ENCODE peak calls at places on chromosome 19, in five cellular contexts. L, Q, M, D and S are unnamed samples.

GRCh38 chr19:6238643-6239281 is 41.0 kb downstream of the MLLT1 start:
- DNase-seq in Q (no peak), D (no peak), M (no peak), L (no peak), S (no peak)

GRCh38 chr19:43672061-43672679 is 2.2 kb upstream of the PLAUR start:
- DNase-seq in M (no peak), L (no peak), D (no peak), Q (no peak), S (no peak)

GRCh38 chr19:17560205-17560595 is 4.8 kb downstream of the COLGALT1 start:
- DNase-seq in L (no peak), M (no peak), Q (no peak), D (no peak), S (no peak)

GRCh38 chr19:42076375-42076944 is 494 bp downstream of the ZNF574 start:
- DNase-seq in D (no peak), Q (no peak), L (no peak), M (no peak), S (no peak)

GRCh38 chr19:10238172-10238783 is 7.1 kb upstream of the S1PR2 start:
- DNase-seq in Q (no peak), D (no peak), L (peak; percentile 83), M (no peak), S (no peak)

GRCh38 chr19:10230904-10231623 is at the start of gene S1PR2:
- DNase-seq in D (no peak), M (no peak), Q (peak; percentile 93), L (peak; percentile 36), S (peak; percentile 49)

GRCh38 chr19:3625996-3626472 is 556 bp downstream of the CACTIN start:
- DNase-seq in D (no peak), Q (no peak), M (no peak), L (no peak), S (no peak)

GRCh38 chr19:39419003-39419402 is 6.5 kb downstream of the PLEKHG2 start:
- DNase-seq in D (no peak), Q (no peak), M (no peak), L (no peak), S (no peak)

GRCh38 chr19:6272913-6273600 is 6.7 kb downstream of the MLLT1 start:
- DNase-seq in D (no peak), Q (no peak), L (no peak), M (no peak), S (no peak)

GRCh38 chr19:10328558-10329429 is 4.5 kb downstream of the RAVER1 start:
- DNase-seq in L (no peak), D (no peak), Q (no peak), M (no peak), S (no peak)

GRCh38 chr19:51196181-51196580 is 28.7 kb upstream of the CD33 start:
- DNase-seq in D (no peak), Q (no peak), M (no peak), L (no peak), S (no peak)

GRCh38 chr19:38634757-38635482 is 12.5 kb upstream of the ACTN4 start:
- DNase-seq in Q (peak; percentile 76), D (no peak), L (no peak), M (peak; percentile 32), S (no peak)

GRCh38 chr19:55305983-55306562 is 19.1 kb downstream of the TMEM150B start:
- DNase-seq in L (no peak), M (no peak), Q (no peak), D (no peak), S (no peak)
- TF ChIP-seq SRF in L (no peak), M (no peak), Q (no peak), D (no peak), S (no peak)

GRCh38 chr19:33395561-33396550 is 22.3 kb downstream of the CEBPG start:
- DNase-seq in L (no peak), M (no peak), Q (no peak), D (no peak), S (no peak)

GRCh38 chr19:33397536-33398360 is 24.2 kb downstream of the CEBPG start:
- DNase-seq in D (no peak), Q (peak; percentile 65), L (peak; percentile 50), M (no peak), S (no peak)

GRCh38 chr19:33394723-33395560 is 21.4 kb downstream of the CEBPG start:
- DNase-seq in Q (no peak), M (no peak), D (no peak), L (no peak), S (no peak)

GRCh38 chr19:33398361-33399060 is 25.0 kb downstream of the CEBPG start:
- DNase-seq in L (no peak), Q (no peak), M (no peak), D (no peak), S (no peak)

GRCh38 chr19:33396701-33397535 is 23.4 kb downstream of the CEBPG start:
- DNase-seq in M (no peak), Q (no peak), D (no peak), L (peak; percentile 95), S (no peak)
- TF ChIP-seq SRF in M (no peak), Q (no peak), D (no peak), L (peak; percentile 16), S (no peak)

DNA sequence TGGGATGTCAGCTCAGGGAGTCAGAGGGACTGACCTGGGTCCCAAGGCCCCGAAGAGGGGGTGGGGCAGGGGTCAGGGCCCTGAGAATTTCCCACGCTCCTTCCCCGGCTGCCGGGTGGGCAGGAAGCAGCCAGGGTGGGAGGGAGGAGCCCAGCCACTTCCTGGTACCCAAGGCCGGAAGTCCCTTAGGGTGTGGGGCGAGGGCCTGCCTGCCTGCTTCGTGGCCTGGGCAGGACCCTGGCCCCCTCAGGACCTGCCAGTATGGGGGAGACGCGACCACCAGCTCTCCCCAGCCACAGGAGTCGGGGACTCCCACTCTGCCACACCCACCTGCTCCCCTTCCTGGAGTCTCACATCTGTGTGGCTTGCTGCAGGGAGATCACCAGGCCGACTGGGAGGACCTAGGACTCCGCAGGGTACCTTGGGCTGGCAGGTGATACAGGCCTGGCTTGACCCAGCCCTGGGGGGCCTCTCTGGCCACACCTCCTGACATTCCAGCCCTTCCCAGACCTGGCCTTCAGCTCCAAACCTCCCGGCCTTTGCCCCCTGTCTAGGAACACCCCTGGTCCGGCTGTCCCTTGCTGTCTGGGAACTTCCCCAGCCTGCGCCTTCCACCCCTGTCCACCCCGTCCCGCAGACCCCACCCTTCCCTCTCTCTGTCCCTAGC is 9.8 kb upstream of the CIRBP start:
- DNase-seq in L (peak; percentile 86), M (peak; percentile 73), D (no peak), Q (no peak), S (no peak)
- TF ChIP-seq SRF in L (no peak), M (no peak), D (no peak), Q (no peak), S (no peak)

GRCh38 chr19:13301627-13302334 is 151.6 kb downstream of the IER2 start:
- DNase-seq in M (no peak), Q (no peak), D (no peak), L (no peak), S (no peak)

GRCh38 chr19:13299838-13300237 is 149.6 kb downstream of the IER2 start:
- DNase-seq in D (no peak), L (no peak), M (no peak), Q (no peak), S (no peak)

GRCh38 chr19:13302521-13303270 is 152.5 kb downstream of the IER2 start:
- DNase-seq in M (no peak), D (no peak), L (no peak), Q (no peak), S (no peak)

GRCh38 chr19:13298565-13299481 is 148.6 kb downstream of the IER2 start:
- DNase-seq in M (no peak), L (no peak), D (no peak), Q (peak; percentile 67), S (no peak)

DNA sequence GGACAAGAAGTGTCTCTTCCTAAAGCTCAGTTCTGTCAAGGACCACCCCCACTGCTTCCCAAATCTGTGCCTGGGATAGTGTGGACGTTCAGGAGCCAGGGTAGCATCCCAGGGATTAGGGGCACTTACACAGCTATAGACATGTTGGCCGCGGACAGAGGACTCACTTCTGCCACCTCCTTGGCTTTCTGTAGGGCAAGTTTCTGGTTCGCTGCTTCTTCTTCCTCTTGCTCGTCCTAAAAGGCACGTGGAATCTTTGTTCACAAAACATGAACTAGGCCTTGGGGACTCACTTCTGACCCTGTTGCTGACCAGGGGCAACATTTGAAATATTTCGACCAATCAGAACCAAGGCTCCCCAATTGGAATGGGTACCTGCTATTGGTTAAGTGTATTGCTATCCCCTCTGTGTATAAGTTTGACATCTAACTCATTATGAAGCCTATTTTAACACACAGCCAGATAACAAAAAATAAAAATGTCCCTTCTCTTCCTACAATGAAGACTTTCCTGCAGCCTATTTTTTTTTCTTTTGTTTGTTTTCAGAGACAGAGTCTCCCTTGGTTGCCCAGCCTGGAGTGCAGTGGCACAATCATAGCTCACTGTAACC is 150.3 kb downstream of the IER2 start:
- DNase-seq in M (no peak), D (no peak), L (no peak), Q (no peak), S (no peak)
- TF ChIP-seq SRF in M (no peak), D (no peak), L (no peak), Q (no peak), S (no peak)

GRCh38 chr19:29702161-29702957 is 12.7 kb downstream of the C19orf12 start:
- DNase-seq in L (no peak), Q (no peak), M (no peak), D (no peak), S (no peak)
- TF ChIP-seq SRF in L (no peak), Q (no peak), M (no peak), D (no peak), S (no peak)

GRCh38 chr19:46488551-46488950 is 7.1 kb downstream of the PNMA8B start:
- DNase-seq in D (no peak), Q (no peak), L (no peak), M (no peak), S (no peak)
- TF ChIP-seq SRF in D (no peak), Q (no peak), L (no peak), M (no peak), S (no peak)

GRCh38 chr19:47573076-47574026 is at the start of gene ZNF541:
- DNase-seq in Q (peak; percentile 57), L (no peak), M (no peak), D (no peak), S (no peak)
- TF ChIP-seq SRF in Q (no peak), L (no peak), M (no peak), D (no peak), S (no peak)

DNA sequence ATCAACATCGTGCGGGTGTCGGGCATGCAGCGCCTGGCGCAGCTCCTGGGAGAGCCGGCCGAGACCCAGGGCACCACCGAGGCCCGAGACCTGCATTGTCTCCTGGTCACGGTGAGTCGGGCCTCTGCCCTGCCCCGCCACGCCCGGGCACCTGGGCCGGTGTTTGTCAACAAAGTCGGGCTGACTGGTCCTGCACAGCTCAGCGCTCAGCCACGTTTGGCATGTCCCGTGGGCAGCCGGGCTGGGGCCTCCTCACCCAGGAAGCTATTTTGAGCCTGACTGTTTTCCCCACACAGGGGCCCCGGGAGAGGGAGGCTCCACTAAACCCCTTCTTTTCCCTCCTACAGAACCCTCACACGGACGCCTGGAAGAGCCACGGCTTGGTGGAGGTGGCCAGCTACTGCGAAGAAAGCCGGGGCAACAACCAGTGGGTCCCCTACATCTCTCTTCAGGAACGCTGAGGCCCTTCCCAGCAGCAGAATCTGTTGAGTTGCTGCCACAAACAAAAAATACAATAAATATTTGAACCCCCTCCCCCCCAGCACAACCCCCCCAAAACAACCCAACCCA is 1.3 kb downstream of the GADD45B start:
- DNase-seq in Q (no peak), D (no peak), M (no peak), L (no peak), S (no peak)
- TF ChIP-seq SRF in Q (no peak), D (no peak), M (no peak), L (no peak), S (no peak)